ENCODE peak calls at places on chromosomes 11 and 22, in ten cellular contexts. F, Q, G, X, N, P, K, V, D and U are unnamed samples.

GRCh38 chr22:30159561-30160353 is 79.5 kb downstream of the HORMAD2 start:
- DNase-seq in F (no peak), Q (no peak), G (peak; percentile 22), X (peak; percentile 85), N (no peak), P (no peak), K (peak; percentile 82), V (peak; percentile 60), D (peak; percentile 36), U (no peak)

GRCh38 chr11:100008440-100008839 is 678.6 kb upstream of the ARHGAP42 start:
- DNase-seq in F (no peak), Q (no peak), G (no peak), X (no peak), N (no peak), P (no peak), K (no peak), V (no peak), D (no peak), U (no peak)

GRCh38 chr11:81112718-81113117 is 1620.9 kb downstream of the FAM181B start:
- DNase-seq in F (no peak), Q (no peak), G (no peak), X (no peak), N (no peak), P (no peak), K (no peak), V (no peak), D (no peak), U (no peak)

GRCh38 chr11:110710520-110711381 is 1.5 kb downstream of the ARHGAP20 start:
- DNase-seq in F (peak; percentile 69), Q (peak; percentile 14), G (no peak), X (peak; percentile 52), N (peak; percentile 24), P (peak; percentile 51), K (peak; percentile 43), V (no peak), D (peak; percentile 47), U (peak; percentile 14)

GRCh38 chr22:21449531-21450319 is 17.5 kb upstream of the TMEM191C start:
- DNase-seq in F (peak; percentile 65), Q (no peak), G (no peak), X (no peak), N (no peak), P (peak; percentile 19), K (no peak), V (no peak), D (no peak), U (no peak)

GRCh38 chr11:15577519-15577918 is 462.8 kb downstream of the INSC start:
- DNase-seq in F (no peak), Q (no peak), G (no peak), X (no peak), N (no peak), P (no peak), K (no peak), V (no peak), D (no peak), U (no peak)

GRCh38 chr11:85813721-85814120 is 2.8 kb upstream of the SYTL2 start:
- DNase-seq in F (no peak), Q (no peak), G (no peak), X (no peak), N (no peak), P (peak; percentile 57), K (no peak), V (no peak), D (no peak), U (no peak)

GRCh38 chr11:108597736-108598355 is 4.3 kb upstream of the EXPH5 start:
- DNase-seq in F (no peak), Q (no peak), G (no peak), X (peak; percentile 24), N (no peak), P (no peak), K (peak; percentile 30), V (no peak), D (no peak), U (no peak)

GRCh38 chr11:66889974-66890373 is 33.1 kb downstream of the LRFN4 start:
- DNase-seq in F (no peak), Q (no peak), G (no peak), X (peak; percentile 15), N (no peak), P (no peak), K (peak; percentile 22), V (no peak), D (no peak), U (peak; percentile 62)

GRCh38 chr11:66887531-66887930 is 30.7 kb downstream of the LRFN4 start:
- DNase-seq in F (no peak), Q (no peak), G (no peak), X (peak; percentile 41), N (peak; percentile 48), P (no peak), K (no peak), V (no peak), D (no peak), U (no peak)

GRCh38 chr11:66888282-66888681 is 31.4 kb downstream of the LRFN4 start:
- DNase-seq in F (no peak), Q (no peak), G (no peak), X (no peak), N (no peak), P (no peak), K (no peak), V (no peak), D (no peak), U (no peak)

GRCh38 chr11:66892926-66893325 is 36.1 kb downstream of the LRFN4 start:
- DNase-seq in F (no peak), Q (no peak), G (no peak), X (no peak), N (no peak), P (no peak), K (peak; percentile 8), V (no peak), D (no peak), U (no peak)

GRCh38 chr11:66891849-66892660 is 35.2 kb downstream of the LRFN4 start:
- DNase-seq in F (no peak), Q (no peak), G (peak; percentile 97), X (peak; percentile 85), N (no peak), P (peak; percentile 70), K (peak; percentile 95), V (peak; percentile 81), D (no peak), U (no peak)
- TF ChIP-seq CTCF in F (no peak), Q (no peak), G (no peak), X (no peak), N (no peak), P (no peak), K (no peak), V (no peak), D (no peak), U (no peak)

GRCh38 chr11:9205596-9205995 is 59.6 kb downstream of the DENND5A start:
- DNase-seq in F (no peak), Q (no peak), G (no peak), X (no peak), N (no peak), P (no peak), K (peak; percentile 43), V (no peak), D (no peak), U (no peak)

GRCh38 chr11:9201372-9202162 is 63.6 kb downstream of the DENND5A start:
- DNase-seq in F (no peak), Q (no peak), G (no peak), X (no peak), N (no peak), P (no peak), K (no peak), V (no peak), D (no peak), U (no peak)

GRCh38 chr11:9206496-9206895 is 58.7 kb downstream of the DENND5A start:
- DNase-seq in F (no peak), Q (no peak), G (peak; percentile 70), X (peak; percentile 79), N (no peak), P (no peak), K (peak; percentile 93), V (peak; percentile 37), D (no peak), U (no peak)

GRCh38 chr11:9200471-9200870 is 64.7 kb downstream of the DENND5A start:
- DNase-seq in F (no peak), Q (no peak), G (no peak), X (no peak), N (no peak), P (no peak), K (no peak), V (no peak), D (no peak), U (no peak)

DNA sequence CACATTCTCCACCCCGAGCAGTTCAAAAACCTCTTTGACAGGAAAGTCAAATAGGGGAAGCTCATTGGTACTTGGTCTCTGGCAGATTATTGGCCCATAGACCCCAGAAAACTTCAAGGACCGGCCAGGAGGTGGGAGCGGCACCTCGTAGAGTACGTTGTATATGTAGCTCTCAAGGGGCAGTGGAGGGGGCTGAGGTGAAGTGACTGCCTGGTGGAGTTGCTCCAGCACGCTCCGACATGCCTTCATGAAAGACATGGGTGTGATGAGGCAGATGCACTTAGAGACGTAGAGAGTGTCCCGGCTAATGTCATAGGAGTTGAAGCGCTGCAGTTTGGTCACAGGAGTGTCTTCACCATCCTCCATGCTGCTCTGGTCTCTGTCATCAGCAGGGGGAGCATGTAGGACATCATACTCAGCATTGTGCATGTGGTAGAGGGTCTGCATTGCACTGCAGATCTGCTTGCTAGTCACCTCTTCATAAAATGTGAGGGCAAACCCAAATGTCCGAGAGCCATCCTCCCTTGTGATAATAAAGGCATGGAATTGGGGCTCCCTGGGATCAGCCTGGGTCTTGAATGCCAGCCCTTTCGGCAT is 61.3 kb downstream of the DENND5A start:
- DNase-seq in F (no peak), Q (no peak), G (no peak), X (no peak), N (no peak), P (no peak), K (no peak), V (no peak), D (no peak), U (no peak)
- TF ChIP-seq CTCF in F (peak; percentile 45), Q (no peak), G (no peak), X (peak; percentile 5), N (peak; percentile 46), P (no peak), K (peak; percentile 5), V (peak; percentile 13), D (no peak), U (peak; percentile 40)

DNA sequence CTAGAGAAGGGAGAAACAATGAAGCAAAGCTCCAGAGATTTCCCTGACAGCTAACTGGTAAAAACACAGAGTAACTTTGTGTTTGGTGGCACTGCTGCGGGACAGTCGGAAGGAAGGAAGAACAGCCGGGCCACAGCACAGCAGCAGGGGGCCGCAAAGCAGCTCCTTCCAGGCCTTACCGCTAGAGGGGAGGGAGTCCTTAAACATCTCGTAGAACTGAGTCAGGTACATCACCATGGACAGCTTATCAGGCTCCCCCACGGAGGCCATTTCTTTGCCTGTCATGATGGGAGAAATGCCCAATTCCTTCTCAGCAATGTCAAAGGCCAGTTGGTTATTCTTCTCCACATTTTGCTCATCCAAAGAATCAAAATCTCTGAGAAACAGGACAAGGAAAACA is 114.6 kb upstream of the BID start:
- DNase-seq in F (no peak), Q (no peak), G (no peak), X (peak; percentile 50), N (no peak), P (no peak), K (no peak), V (no peak), D (no peak), U (no peak)
- TF ChIP-seq CTCF in F (peak; percentile 60), Q (peak; percentile 53), G (peak; percentile 59), X (peak; percentile 56), N (peak; percentile 30), P (no peak), K (peak; percentile 53), V (peak; percentile 62), D (no peak), U (no peak)

GRCh38 chr11:113273720-113274119 is 40.7 kb upstream of the TTC12 start:
- DNase-seq in F (no peak), Q (no peak), G (no peak), X (no peak), N (no peak), P (no peak), K (no peak), V (no peak), D (no peak), U (peak; percentile 87)

GRCh38 chr11:113272927-113273615 is 41.3 kb upstream of the TTC12 start:
- DNase-seq in F (no peak), Q (no peak), G (no peak), X (no peak), N (no peak), P (no peak), K (no peak), V (no peak), D (no peak), U (no peak)

GRCh38 chr11:113275602-113276001 is 38.8 kb upstream of the TTC12 start:
- DNase-seq in F (no peak), Q (no peak), G (no peak), X (no peak), N (no peak), P (no peak), K (no peak), V (no peak), D (no peak), U (no peak)

GRCh38 chr11:113272281-113272680 is 42.1 kb upstream of the TTC12 start:
- DNase-seq in F (no peak), Q (no peak), G (no peak), X (no peak), N (no peak), P (no peak), K (no peak), V (no peak), D (no peak), U (peak; percentile 60)

GRCh38 chr11:113274708-113275582 is 39.4 kb upstream of the TTC12 start:
- DNase-seq in F (no peak), Q (no peak), G (no peak), X (peak; percentile 14), N (no peak), P (no peak), K (no peak), V (no peak), D (no peak), U (no peak)
- TF ChIP-seq CTCF in F (peak; percentile 40), Q (peak; percentile 20), G (no peak), X (peak; percentile 21), N (peak; percentile 26), P (no peak), K (peak; percentile 9), V (no peak), D (no peak), U (no peak)